ENCODE peak calls at places on chromosomes 11 and 22, in nine cellular contexts. V is EL; G is GM12865; M is DMS153; C is GM23338; B is stimulated activated CD4-positive, alpha-beta T cell treated with anti-CD3 and anti-CD28 coated beads, TNF-alpha, amount 100 ng/mL, for 1 hour; L is T-helper 9 cell; Y is CD4-positive, alpha-beta memory T cell; P is sigmoid colon. E is an unnamed sample.
A peak's percentile ranks its signal among the peaks of the same experiment; 100 is the strongest.

GRCh38 chr11:119236490-119236889 is 30.4 kb downstream of the CBL start:
- DNase-seq in C (no peak), Y (no peak), G (peak; percentile 16), V (peak; percentile 43), M (no peak), L (no peak), B (no peak), P (no peak), E (no peak)

GRCh38 chr22:48955351-48956311 is 872.0 kb downstream of the BRD1 start:
- DNase-seq in L (no peak), B (no peak), V (no peak), P (no peak), C (no peak), Y (no peak), G (no peak), M (no peak), E (peak; percentile 4)

GRCh38 chr11:72637926-72638325 is 36.3 kb downstream of the PDE2A start:
- DNase-seq in M (no peak), V (no peak), Y (no peak), C (no peak), B (no peak), P (no peak), G (no peak), L (no peak), E (no peak)

GRCh38 chr11:1072821-1073231 is 1.8 kb upstream of the MUC2 start:
- DNase-seq in P (peak; percentile 33), M (no peak), V (no peak), G (no peak), C (no peak), Y (no peak), B (no peak), L (no peak), E (peak; percentile 16)

GRCh38 chr11:126307706-126308105 is 3.8 kb downstream of the DCPS start:
- DNase-seq in Y (no peak), C (peak; percentile 87), B (no peak), P (no peak), V (peak; percentile 56), G (peak; percentile 61), L (no peak), M (no peak), E (no peak)

GRCh38 chr11:61477734-61478148 is 30.8 kb upstream of the LRRC10B start:
- DNase-seq in P (peak; percentile 79), C (peak; percentile 82), V (peak; percentile 37), B (no peak), L (peak; percentile 47), G (peak; percentile 41), Y (peak; percentile 25), M (no peak), E (peak; percentile 79)

GRCh38 chr22:46432164-46433068 is 96.9 kb downstream of the TRMU start:
- DNase-seq in C (no peak), G (peak; percentile 62), V (no peak), M (peak; percentile 8), P (no peak), B (no peak), L (no peak), Y (peak; percentile 41), E (no peak)

GRCh38 chr22:35914665-35915476 is 113.8 kb downstream of the RBFOX2 start:
- DNase-seq in V (peak; percentile 91), Y (no peak), M (peak; percentile 82), G (peak; percentile 23), B (no peak), C (peak; percentile 97), L (no peak), P (peak; percentile 83), E (peak; percentile 42)

GRCh38 chr11:62535802-62536201 is 10.8 kb downstream of the AHNAK start:
- DNase-seq in G (no peak), C (no peak), V (no peak), M (no peak), P (no peak), Y (no peak), B (no peak), L (no peak), E (no peak)

GRCh38 chr11:18844753-18845367 is 53.3 kb upstream of the PTPN5 start:
- DNase-seq in G (peak; percentile 40), B (no peak), P (no peak), L (no peak), V (peak; percentile 28), C (peak; percentile 88), Y (no peak), M (peak; percentile 15), E (no peak)

GRCh38 chr11:60859616-60860250 is 4.0 kb upstream of the PTGDR2 start:
- DNase-seq in V (no peak), G (no peak), M (no peak), C (no peak), L (no peak), B (no peak), P (peak; percentile 52), Y (no peak), E (no peak)

GRCh38 chr11:45444796-45445195 is 158.7 kb upstream of the SYT13 start:
- DNase-seq in L (no peak), B (no peak), P (no peak), Y (no peak), V (peak; percentile 11), C (no peak), G (peak; percentile 9), M (no peak), E (no peak)

GRCh38 chr11:11814614-11815452 is 26.9 kb upstream of the USP47 start:
- DNase-seq in C (no peak), V (no peak), B (no peak), G (no peak), P (no peak), L (no peak), M (no peak), Y (no peak), E (no peak)

GRCh38 chr11:114183041-114183511 is 113.1 kb upstream of the NNMT start:
- DNase-seq in B (peak; percentile 49), M (no peak), L (peak; percentile 42), P (peak; percentile 93), C (no peak), G (no peak), V (no peak), Y (peak; percentile 73), E (no peak)

GRCh38 chr22:19238900-19239299 is 52.6 kb downstream of the CLTCL1 start:
- DNase-seq in M (no peak), P (no peak), C (no peak), B (no peak), G (no peak), Y (no peak), V (no peak), L (no peak), E (no peak)

GRCh38 chr11:6320411-6321207 is at the start of gene CAVIN3:
- DNase-seq in V (peak; percentile 91), G (peak; percentile 88), L (no peak), M (no peak), C (peak; percentile 82), P (peak; percentile 94), B (no peak), Y (no peak), E (peak; percentile 54)

GRCh38 chr11:129846508-129847335 is 31.1 kb downstream of the TMEM45B start:
- DNase-seq in Y (peak; percentile 73), C (no peak), V (peak; percentile 92), B (no peak), P (no peak), G (no peak), L (no peak), M (peak; percentile 85), E (no peak)

GRCh38 chr11:14371249-14371648 is 12.3 kb upstream of the RRAS2 start:
- DNase-seq in B (no peak), C (no peak), Y (no peak), P (no peak), V (no peak), G (no peak), M (no peak), L (no peak), E (no peak)

GRCh38 chr22:29478326-29479276 is 1.4 kb upstream of the NEFH start:
- DNase-seq in C (peak; percentile 71), Y (peak; percentile 17), M (no peak), L (no peak), V (no peak), B (no peak), P (no peak), G (no peak), E (no peak)

GRCh38 chr22:32334640-32335365 is 22.9 kb upstream of the RFPL3 start:
- DNase-seq in M (no peak), L (no peak), P (no peak), Y (no peak), B (no peak), C (no peak), G (no peak), V (no peak), E (no peak)

GRCh38 chr11:79363861-79364378 is 76.9 kb downstream of the TENM4 start:
- DNase-seq in P (no peak), M (no peak), C (no peak), V (no peak), B (no peak), G (no peak), L (no peak), Y (no peak), E (no peak)

GRCh38 chr11:107963091-107963490 is 34.8 kb downstream of the RAB39A start:
- DNase-seq in P (no peak), V (no peak), Y (no peak), M (no peak), L (no peak), C (no peak), G (no peak), B (no peak), E (no peak)

GRCh38 chr11:31655483-31655882 is 145.9 kb downstream of the ELP4 start:
- DNase-seq in L (no peak), V (peak; percentile 88), C (no peak), M (no peak), G (no peak), P (no peak), B (no peak), Y (no peak), E (no peak)

GRCh38 chr11:131649861-131650260 is 279.4 kb downstream of the NTM start:
- DNase-seq in G (no peak), M (no peak), L (no peak), C (no peak), P (no peak), V (no peak), B (no peak), Y (no peak), E (no peak)

GRCh38 chr11:17504330-17505107 is 27.9 kb upstream of the ABCC8 start:
- DNase-seq in P (peak; percentile 91), G (peak; percentile 73), Y (peak; percentile 73), M (peak; percentile 65), V (peak; percentile 68), C (peak; percentile 89), B (peak; percentile 43), L (peak; percentile 75), E (peak; percentile 53)

GRCh38 chr11:2156416-2157182 is 4.4 kb downstream of the INS start:
- DNase-seq in M (peak; percentile 25), P (no peak), Y (peak; percentile 25), V (peak; percentile 63), C (peak; percentile 72), L (peak; percentile 48), B (no peak), G (peak; percentile 31), E (peak; percentile 86)

GRCh38 chr11:65078151-65078550 is 5.7 kb downstream of the CDCA5 start:
- DNase-seq in Y (peak; percentile 71), M (peak; percentile 13), V (peak; percentile 29), G (peak; percentile 84), B (peak; percentile 29), L (peak; percentile 63), P (no peak), C (peak; percentile 80), E (peak; percentile 57)

GRCh38 chr11:28697920-28698827 is 590.0 kb downstream of the METTL15 start:
- DNase-seq in B (no peak), C (peak; percentile 89), P (no peak), M (no peak), G (peak; percentile 37), V (peak; percentile 64), L (no peak), Y (no peak), E (peak; percentile 20)